ENCODE peak calls at places on chromosome 10, in eight cellular contexts. A is RWPE1; W is epithelial cell of esophagus; P is sciatic nerve; X is GM12865; Y is stimulated activated CD8-positive, alpha-beta memory T cell treated with anti-CD3 and anti-CD28 coated beads, Interleukin-12 subunit alpha, Interleukin-12 subunit beta, amount 100 ng/mL, for 4 hours; O is transverse colon; M is omental fat pad. L is an unnamed sample.

GRCh38 chr10:78462728-78463228 is 429.1 kb downstream of the RPS24 start:
- DNase-seq in Y (no peak), P (peak), O (no peak), A (no peak), M (peak), W (no peak), X (no peak), L (peak)

GRCh38 chr10:97879241-97879640 is 29.6 kb downstream of the GOLGA7B start:
- DNase-seq in Y (no peak), A (no peak), O (no peak), W (no peak), M (no peak), X (no peak), P (no peak), L (no peak)

GRCh38 chr10:110032801-110033723 is 25.3 kb downstream of the ADD3 start:
- DNase-seq in O (no peak), Y (no peak), P (no peak), A (no peak), W (no peak), M (no peak), X (no peak), L (no peak)

GRCh38 chr10:30036811-30037210 is 22.6 kb downstream of the JCAD start:
- DNase-seq in A (no peak), W (no peak), O (no peak), X (no peak), M (no peak), P (no peak), Y (no peak), L (no peak)

GRCh38 chr10:49518982-49519578 is 19.8 kb downstream of the ERCC6 start:
- DNase-seq in X (peak), A (peak), M (no peak), W (peak), P (no peak), O (no peak), Y (no peak), L (no peak)

GRCh38 chr10:99540673-99541531 is 8.2 kb downstream of the NKX2-3 start:
- DNase-seq in P (no peak), Y (no peak), W (peak), M (no peak), X (no peak), A (peak), O (peak), L (no peak)

GRCh38 chr10:5888843-5889623 is 660 bp downstream of the ANKRD16 start:
- DNase-seq in O (peak), M (no peak), A (peak), W (peak), P (no peak), Y (peak), X (peak), L (no peak)

GRCh38 chr10:97297556-97298222 is 5.3 kb upstream of the ARHGAP19 start:
- DNase-seq in W (no peak), O (no peak), M (no peak), A (no peak), P (no peak), X (no peak), Y (no peak), L (no peak)

GRCh38 chr10:38102889-38103288 is 8.8 kb downstream of the ZNF37A start:
- DNase-seq in Y (no peak), X (no peak), M (no peak), W (no peak), O (no peak), A (no peak), P (no peak), L (no peak)

GRCh38 chr10:32958085-32958991 is at the start of gene ITGB1:
- DNase-seq in Y (peak), O (peak), W (peak), P (peak), A (peak), M (peak), X (peak), L (peak)

GRCh38 chr10:69904533-69904932 is 102.8 kb downstream of the COL13A1 start:
- DNase-seq in M (no peak), W (no peak), O (no peak), A (no peak), Y (no peak), X (no peak), P (no peak), L (no peak)

GRCh38 chr10:52571018-52571417 is 201.6 kb downstream of the MBL2 start:
- DNase-seq in Y (no peak), X (no peak), W (no peak), M (no peak), P (no peak), O (no peak), A (no peak), L (no peak)

GRCh38 chr10:132904814-132905649 is 37.3 kb downstream of the CFAP46 start:
- DNase-seq in P (no peak), O (no peak), A (no peak), X (no peak), M (no peak), Y (no peak), W (no peak), L (peak)

GRCh38 chr10:6843477-6843876 is 263.4 kb upstream of the PRKCQ start:
- DNase-seq in X (peak), A (no peak), W (no peak), M (no peak), O (no peak), Y (no peak), P (no peak), L (no peak)